ENCODE peak calls at places on chromosome 10, in six cellular contexts. Z is fibroblast of pulmonary artery, U is upper lobe of left lung, I is OCI-LY7, D is left ventricle myocardium inferior, B is SK-N-SH. P is an unnamed sample.

GRCh38 chr10:57621466-57621865 is 646.2 kb downstream of the IPMK start:
- DNase-seq in D (no peak), Z (no peak), I (no peak), B (no peak), U (no peak), P (no peak)

GRCh38 chr10:88952647-88953111 is at the start of gene ACTA2:
- DNase-seq in B (peak), I (no peak), D (peak), Z (peak), U (no peak), P (no peak)

GRCh38 chr10:3265081-3265480 is 92.5 kb upstream of the PITRM1 start:
- DNase-seq in B (peak), I (no peak), U (no peak), D (no peak), Z (no peak), P (no peak)

GRCh38 chr10:117131390-117132327 is 6.4 kb downstream of the VAX1 start:
- DNase-seq in B (peak), D (no peak), Z (no peak), I (no peak), U (peak), P (no peak)

GRCh38 chr10:23337616-23338015 is 7.0 kb downstream of the C10orf67 start:
- DNase-seq in D (no peak), U (no peak), Z (no peak), B (no peak), I (no peak), P (no peak)

GRCh38 chr10:84743483-84743882 is 415.1 kb downstream of the CCSER2 start:
- DNase-seq in I (peak), B (no peak), Z (peak), U (no peak), D (no peak), P (no peak)

GRCh38 chr10:128820663-128821062 is 646.4 kb upstream of the MGMT start:
- DNase-seq in B (no peak), I (no peak), U (peak), Z (no peak), D (no peak), P (no peak)

GRCh38 chr10:33302188-33302829 is 32.2 kb downstream of the NRP1 start:
- DNase-seq in D (no peak), U (no peak), B (no peak), I (no peak), Z (no peak), P (no peak)

GRCh38 chr10:24351883-24352778 is 143.2 kb downstream of the KIAA1217 start:
- DNase-seq in D (no peak), Z (no peak), B (no peak), I (no peak), U (no peak), P (no peak)

GRCh38 chr10:106502651-106503050 is 661.9 kb downstream of the SORCS1 start:
- DNase-seq in U (no peak), Z (no peak), I (no peak), B (no peak), D (no peak), P (no peak)

GRCh38 chr10:49644035-49644345 is 30.2 kb downstream of the CHAT start:
- DNase-seq in I (no peak), U (no peak), D (no peak), B (no peak), Z (no peak), P (no peak)

GRCh38 chr10:84175436-84175835 is 1.8 kb downstream of the GPR15LG start:
- DNase-seq in D (no peak), Z (no peak), I (no peak), B (no peak), U (no peak), P (no peak)

GRCh38 chr10:1289591-1289990 is 233.4 kb downstream of the WDR37 start:
- DNase-seq in Z (no peak), I (no peak), U (peak), B (no peak), D (no peak), P (no peak)

GRCh38 chr10:125060851-125061556 is 99.4 kb downstream of the CTBP2 start:
- DNase-seq in Z (peak), U (peak), B (peak), D (peak), I (peak), P (peak)

GRCh38 chr10:28281726-28282325 is 21.0 kb downstream of the MPP7 start:
- DNase-seq in I (peak), U (no peak), B (no peak), D (no peak), Z (no peak), P (no peak)

GRCh38 chr10:117653170-117653515 is 110.6 kb downstream of the EMX2 start:
- DNase-seq in B (no peak), Z (peak), U (no peak), D (no peak), I (no peak), P (no peak)

GRCh38 chr10:91034042-91034441 is 113.2 kb upstream of the ANKRD1 start:
- DNase-seq in U (no peak), I (no peak), B (peak), Z (no peak), D (no peak), P (no peak)

GRCh38 chr10:3393958-3394357 is 221.4 kb upstream of the PITRM1 start:
- DNase-seq in D (no peak), B (no peak), Z (no peak), I (no peak), U (no peak), P (no peak)

GRCh38 chr10:70658582-70659136 is 13.6 kb upstream of the ADAMTS14 start:
- DNase-seq in D (no peak), Z (no peak), B (no peak), U (no peak), I (no peak), P (no peak)

GRCh38 chr10:86635402-86635801 is 18.9 kb upstream of the OPN4 start:
- DNase-seq in I (no peak), D (no peak), B (no peak), U (no peak), Z (peak), P (no peak)

GRCh38 chr10:30127120-30127541 is 67.7 kb upstream of the JCAD start:
- DNase-seq in Z (peak), U (no peak), I (no peak), B (no peak), D (no peak), P (no peak)

GRCh38 chr10:48266528-48266927 is 8.0 kb downstream of the FRMPD2 start:
- DNase-seq in U (no peak), Z (no peak), I (no peak), B (no peak), D (no peak), P (no peak)

GRCh38 chr10:18104223-18104872 is 35.9 kb upstream of the CACNB2 start:
- DNase-seq in B (peak), D (peak), Z (peak), U (no peak), I (peak), P (peak)

GRCh38 chr10:91349381-91349780 is 60.8 kb upstream of the HECTD2 start:
- DNase-seq in B (no peak), I (no peak), D (no peak), Z (peak), U (no peak), P (no peak)

GRCh38 chr10:61554925-61555324 is 101.7 kb upstream of the TMEM26 start:
- DNase-seq in Z (peak), D (no peak), I (no peak), B (no peak), U (no peak), P (no peak)

GRCh38 chr10:44911081-44911540 is at the start of gene TMEM72:
- DNase-seq in U (peak), D (no peak), I (no peak), B (peak), Z (no peak), P (no peak)

GRCh38 chr10:79430946-79431345 is 14.5 kb downstream of the ZCCHC24 start:
- DNase-seq in U (no peak), D (no peak), Z (no peak), B (no peak), I (no peak), P (no peak)

GRCh38 chr10:22699976-22700375 is 14.4 kb downstream of the PIP4K2A start:
- DNase-seq in Z (no peak), B (no peak), U (no peak), D (no peak), I (no peak), P (no peak)

GRCh38 chr10:117457071-117457810 is 82.0 kb upstream of the PDZD8 start:
- DNase-seq in Z (no peak), I (no peak), B (no peak), U (no peak), D (no peak), P (no peak)

GRCh38 chr10:44576715-44577191 is 191.9 kb upstream of the CXCL12 start:
- DNase-seq in U (no peak), D (peak), Z (peak), I (no peak), B (no peak), P (no peak)

GRCh38 chr10:103890194-103890658 is 27.8 kb downstream of the STN1 start:
- DNase-seq in I (no peak), D (peak), Z (peak), U (no peak), B (no peak), P (no peak)

GRCh38 chr10:67925449-67926005 is 41.1 kb downstream of the SIRT1 start:
- DNase-seq in D (no peak), I (no peak), B (no peak), U (no peak), Z (no peak), P (no peak)

GRCh38 chr10:13890617-13891541 is 304.1 kb downstream of the PRPF18 start:
- DNase-seq in U (peak), Z (peak), D (no peak), B (peak), I (no peak), P (no peak)

GRCh38 chr10:48551796-48552591 is 52.9 kb downstream of the ARHGAP22 start:
- DNase-seq in B (peak), D (peak), I (peak), U (no peak), Z (peak), P (no peak)

GRCh38 chr10:89278034-89278535 is 23.8 kb upstream of the IFIT2 start:
- DNase-seq in B (peak), Z (peak), U (no peak), D (no peak), I (no peak), P (no peak)

DNA sequence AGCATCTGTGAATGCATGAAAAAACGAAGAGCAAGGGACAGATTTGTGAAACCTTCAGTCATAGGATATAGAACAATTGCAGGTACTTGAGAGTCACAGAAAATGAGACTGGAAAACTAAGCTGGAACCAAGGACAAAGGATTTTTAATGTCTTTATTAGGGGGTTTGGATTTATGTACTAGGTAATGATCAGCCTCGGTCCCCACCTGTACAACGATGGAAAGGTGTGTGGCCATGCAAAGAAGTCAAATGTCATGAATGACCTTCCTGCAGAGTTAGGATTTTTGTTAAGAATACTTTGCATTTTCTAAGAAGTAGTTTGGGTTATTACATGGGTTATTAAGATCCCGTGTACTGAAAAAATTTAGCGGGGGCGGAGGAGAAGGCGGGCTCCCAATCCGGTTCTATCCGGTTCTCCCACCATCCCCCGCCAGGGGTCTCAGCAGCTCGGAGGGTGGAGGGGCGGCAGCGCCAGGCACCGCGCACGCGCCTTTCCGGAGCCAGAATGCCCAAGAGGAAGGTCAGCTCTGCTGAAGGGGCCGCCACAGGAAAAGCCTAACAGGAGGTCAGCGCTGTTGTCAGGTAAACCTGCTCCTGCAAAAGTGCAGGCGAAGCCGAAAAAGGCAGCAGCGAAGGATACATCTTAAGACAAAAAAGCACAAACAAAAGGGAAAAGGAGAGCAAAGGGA is 327.5 kb upstream of the PLXDC2 start:
- DNase-seq in B (no peak), U (peak), D (peak), Z (no peak), I (no peak), P (no peak)
- TF ChIP-seq CTCF in B (no peak), U (no peak), D (peak), Z (no peak), I (no peak), P (no peak)

GRCh38 chr10:43041422-43042342 is 35.2 kb upstream of the RET start:
- DNase-seq in I (no peak), U (no peak), D (peak), Z (no peak), B (peak), P (no peak)

GRCh38 chr10:43043773-43044394 is 33.0 kb upstream of the RET start:
- DNase-seq in D (no peak), I (no peak), Z (no peak), B (peak), U (no peak), P (no peak)

GRCh38 chr10:43043342-43043772 is 33.5 kb upstream of the RET start:
- DNase-seq in B (peak), U (no peak), Z (no peak), I (no peak), D (no peak), P (peak)

GRCh38 chr10:43044444-43045245 is 32.2 kb upstream of the RET start:
- DNase-seq in Z (no peak), U (no peak), B (peak), D (peak), I (no peak), P (no peak)

GRCh38 chr10:43042503-43043341 is 34.1 kb upstream of the RET start:
- DNase-seq in I (no peak), U (no peak), B (peak), Z (no peak), D (no peak), P (peak)
- TF ChIP-seq CTCF in I (peak), U (no peak), B (no peak), Z (no peak), D (no peak), P (no peak)

GRCh38 chr10:97572214-97572989 is at the start of gene ANKRD2:
- DNase-seq in Z (peak), D (peak), B (peak), U (peak), I (peak), P (peak)
- TF ChIP-seq CTCF in Z (peak), D (peak), B (peak), U (peak), I (peak), P (no peak)

GRCh38 chr10:32169556-32169955 is 113.3 kb upstream of the KIF5B start:
- DNase-seq in I (no peak), Z (no peak), U (no peak), D (no peak), B (no peak), P (no peak)
- TF ChIP-seq CTCF in I (no peak), Z (no peak), U (no peak), D (no peak), B (no peak), P (no peak)

DNA sequence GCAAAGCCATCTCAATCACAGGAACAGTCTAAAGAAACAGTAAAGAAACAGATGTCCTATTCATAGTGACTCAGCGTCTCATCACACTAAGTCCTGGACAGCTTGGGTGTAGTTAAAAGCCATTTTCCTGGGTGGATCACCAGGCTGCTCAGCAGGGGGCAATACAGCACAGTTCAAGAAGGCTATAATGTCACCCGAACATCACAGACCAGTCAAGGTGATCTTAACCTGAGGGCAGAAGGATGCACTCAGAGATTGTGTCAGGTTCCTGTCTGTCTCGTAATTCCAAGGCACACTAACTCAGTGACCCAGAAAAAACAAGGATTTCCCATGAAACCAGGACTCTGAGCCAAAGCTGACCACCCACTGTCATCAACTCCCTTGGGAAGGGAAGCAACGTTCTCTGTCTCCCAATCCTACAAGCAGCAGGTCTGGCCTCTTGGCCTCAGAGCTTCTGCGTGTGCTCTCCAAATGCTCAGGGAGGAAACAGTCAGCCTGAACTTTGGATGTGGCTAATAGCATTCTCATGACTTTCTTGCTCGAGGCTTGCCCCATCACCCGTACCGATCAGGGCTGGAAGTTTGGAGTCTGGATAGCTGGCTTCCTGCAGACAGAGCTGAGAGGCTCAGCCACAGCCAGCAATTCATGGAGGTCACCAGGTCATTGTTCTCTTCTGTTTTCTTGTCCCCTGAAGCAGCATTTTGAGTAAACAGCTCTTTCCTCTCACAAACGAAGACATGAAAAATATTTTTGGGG is 90.4 kb upstream of the FAM171A1 start:
- DNase-seq in U (no peak), B (peak), D (peak), Z (peak), I (no peak), P (no peak)
- TF ChIP-seq CTCF in U (no peak), B (peak), D (peak), Z (peak), I (no peak), P (no peak)

GRCh38 chr10:72170263-72170662 is 45.5 kb upstream of the ANAPC16 start:
- DNase-seq in B (no peak), D (no peak), U (no peak), I (no peak), Z (peak), P (no peak)

GRCh38 chr10:72162978-72163377 is 52.8 kb upstream of the ANAPC16 start:
- DNase-seq in I (no peak), Z (peak), B (no peak), D (no peak), U (no peak), P (no peak)

DNA sequence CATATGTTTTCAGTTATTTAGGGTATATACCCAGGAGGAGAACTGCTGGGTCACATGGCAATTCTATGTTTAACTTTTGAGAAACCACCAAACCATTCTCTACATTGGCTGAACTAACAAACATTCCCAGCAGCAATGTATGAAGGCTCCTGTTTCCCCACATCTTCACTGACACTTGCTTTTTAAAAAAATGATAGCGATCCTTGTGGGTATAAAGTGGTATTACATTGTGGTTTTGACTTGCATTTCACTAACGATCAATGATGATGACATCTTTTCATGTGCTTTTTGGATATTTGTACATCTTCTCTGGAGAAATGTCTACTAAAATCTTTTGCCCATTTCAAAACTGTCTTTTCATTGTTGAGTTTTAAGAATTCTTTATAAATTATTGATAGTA is 51.2 kb upstream of the ANAPC16 start:
- DNase-seq in Z (no peak), U (no peak), I (no peak), D (no peak), B (no peak), P (no peak)
- TF ChIP-seq CTCF in Z (no peak), U (peak), I (peak), D (no peak), B (no peak), P (no peak)

P was measured in omental fat pad.